ENCODE peak calls at places on chromosomes 3 and 15, in four cellular contexts. One of them, this sample, is unnamed.

GRCh38 chr3:131217296-131217741 is 164.3 kb upstream of the NUDT16 start:
- DNase-seq in body of pancreas: no peak
- DNase-seq in activated CD8-positive, alpha-beta memory T cell treated with anti-CD3 and anti-CD28 coated beads for 48 hours: no peak
- DNase-seq in iris pigment epithelial cell: peak; percentile 45
- DNase-seq in this sample: no peak

GRCh38 chr3:182241777-182242556 is 530.2 kb downstream of the SOX2 start:
- DNase-seq in iris pigment epithelial cell: peak; percentile 41
- DNase-seq in body of pancreas: peak; percentile 21
- DNase-seq in activated CD8-positive, alpha-beta memory T cell treated with anti-CD3 and anti-CD28 coated beads for 48 hours: no peak
- DNase-seq in this sample: peak; percentile 15

GRCh38 chr3:142279965-142280590 is 54.7 kb upstream of the GK5 start:
- DNase-seq in body of pancreas: peak; percentile 58
- DNase-seq in activated CD8-positive, alpha-beta memory T cell treated with anti-CD3 and anti-CD28 coated beads for 48 hours: no peak
- DNase-seq in iris pigment epithelial cell: peak; percentile 78
- DNase-seq in this sample: peak; percentile 86

GRCh38 chr3:197352382-197352781 is 54.0 kb upstream of the DLG1 start:
- DNase-seq in iris pigment epithelial cell: peak; percentile 86
- DNase-seq in activated CD8-positive, alpha-beta memory T cell treated with anti-CD3 and anti-CD28 coated beads for 48 hours: no peak
- DNase-seq in body of pancreas: peak; percentile 37
- DNase-seq in this sample: peak; percentile 70

GRCh38 chr15:40985541-40986330 is 32.5 kb downstream of the CHAC1 start:
- DNase-seq in activated CD8-positive, alpha-beta memory T cell treated with anti-CD3 and anti-CD28 coated beads for 48 hours: no peak
- DNase-seq in iris pigment epithelial cell: peak; percentile 66
- DNase-seq in body of pancreas: no peak
- DNase-seq in this sample: peak; percentile 58

GRCh38 chr3:15164356-15164755 is 41.7 kb upstream of the CAPN7 start:
- DNase-seq in iris pigment epithelial cell: no peak
- DNase-seq in activated CD8-positive, alpha-beta memory T cell treated with anti-CD3 and anti-CD28 coated beads for 48 hours: no peak
- DNase-seq in body of pancreas: no peak
- DNase-seq in this sample: peak; percentile 4

GRCh38 chr3:166123576-166123975 is 286.4 kb upstream of the BCHE start:
- DNase-seq in iris pigment epithelial cell: peak; percentile 23
- DNase-seq in activated CD8-positive, alpha-beta memory T cell treated with anti-CD3 and anti-CD28 coated beads for 48 hours: no peak
- DNase-seq in body of pancreas: no peak
- DNase-seq in this sample: peak; percentile 2

GRCh38 chr3:72665701-72666443 is 182.4 kb downstream of the SHQ1 start:
- DNase-seq in iris pigment epithelial cell: peak; percentile 21
- DNase-seq in activated CD8-positive, alpha-beta memory T cell treated with anti-CD3 and anti-CD28 coated beads for 48 hours: no peak
- DNase-seq in body of pancreas: peak; percentile 20
- DNase-seq in this sample: no peak

GRCh38 chr3:60755094-60755493 is 496.2 kb downstream of the FHIT start:
- DNase-seq in activated CD8-positive, alpha-beta memory T cell treated with anti-CD3 and anti-CD28 coated beads for 48 hours: no peak
- DNase-seq in iris pigment epithelial cell: no peak
- DNase-seq in body of pancreas: no peak
- DNase-seq in this sample: no peak

GRCh38 chr3:46546896-46547440 is 19.1 kb downstream of the LRRC2 start:
- DNase-seq in body of pancreas: no peak
- DNase-seq in activated CD8-positive, alpha-beta memory T cell treated with anti-CD3 and anti-CD28 coated beads for 48 hours: no peak
- DNase-seq in iris pigment epithelial cell: no peak
- DNase-seq in this sample: no peak

GRCh38 chr3:168341192-168341816 is 245.6 kb upstream of the GOLIM4 start:
- DNase-seq in iris pigment epithelial cell: peak; percentile 75
- DNase-seq in activated CD8-positive, alpha-beta memory T cell treated with anti-CD3 and anti-CD28 coated beads for 48 hours: no peak
- DNase-seq in body of pancreas: no peak
- DNase-seq in this sample: peak; percentile 27

GRCh38 chr3:197542741-197543454 is 12.9 kb downstream of the BDH1 start:
- DNase-seq in iris pigment epithelial cell: no peak
- DNase-seq in activated CD8-positive, alpha-beta memory T cell treated with anti-CD3 and anti-CD28 coated beads for 48 hours: no peak
- DNase-seq in body of pancreas: no peak
- DNase-seq in this sample: no peak

This sample was measured in fibroblast of the aortic adventitia.